ENCODE peak calls at places on chromosomes 3 and 15, in four cellular contexts. One of them, this sample, is unnamed.

GRCh38 chr3:178967184-178967532 is 104.5 kb downstream of the ZMAT3 start:
- DNase-seq in K562: no peak
- DNase-seq in GM12878: no peak
- DNase-seq in HepG2: no peak
- DNase-seq in this sample: no peak

GRCh38 chr3:40877651-40878463 is 321.4 kb upstream of the CTNNB1 start:
- DNase-seq in GM12878: no peak
- DNase-seq in K562: no peak
- DNase-seq in HepG2: peak
- DNase-seq in this sample: no peak

GRCh38 chr3:73624363-73625123 is at the start of gene PDZRN3:
- DNase-seq in GM12878: no peak
- DNase-seq in K562: no peak
- DNase-seq in HepG2: no peak
- DNase-seq in this sample: peak

GRCh38 chr15:49918106-49918505 is 200.9 kb downstream of the ATP8B4 start:
- DNase-seq in GM12878: no peak
- DNase-seq in HepG2: no peak
- DNase-seq in K562: no peak
- DNase-seq in this sample: no peak

GRCh38 chr3:12968541-12968940 is 104.7 kb downstream of the IQSEC1 start:
- DNase-seq in K562: no peak
- DNase-seq in HepG2: no peak
- DNase-seq in GM12878: no peak
- DNase-seq in this sample: no peak

GRCh38 chr3:45923755-45924154 is 19.5 kb upstream of the CXCR6 start:
- DNase-seq in K562: no peak
- DNase-seq in HepG2: no peak
- DNase-seq in GM12878: no peak
- DNase-seq in this sample: no peak

GRCh38 chr3:47014036-47014435 is 34.6 kb downstream of the NBEAL2 start:
- DNase-seq in HepG2: no peak
- DNase-seq in K562: no peak
- DNase-seq in GM12878: no peak
- DNase-seq in this sample: no peak

GRCh38 chr15:31148622-31149505 is 47.3 kb upstream of the TRPM1 start:
- DNase-seq in GM12878: no peak
- DNase-seq in K562: no peak
- DNase-seq in HepG2: no peak
- DNase-seq in this sample: no peak

GRCh38 chr3:195549931-195550519 is 6.9 kb upstream of the PPP1R2 start:
- DNase-seq in GM12878: peak
- DNase-seq in HepG2: peak
- DNase-seq in K562: no peak
- DNase-seq in this sample: no peak

GRCh38 chr15:65263313-65263712 is 23.4 kb downstream of the PARP16 start:
- DNase-seq in GM12878: no peak
- DNase-seq in K562: no peak
- DNase-seq in HepG2: no peak
- DNase-seq in this sample: no peak

GRCh38 chr15:39194431-39194830 is 386.4 kb upstream of the THBS1 start:
- DNase-seq in HepG2: no peak
- DNase-seq in GM12878: no peak
- DNase-seq in K562: no peak
- DNase-seq in this sample: no peak

GRCh38 chr15:74789171-74789627 is 7.3 kb downstream of the CSK start:
- DNase-seq in K562: no peak
- DNase-seq in GM12878: no peak
- DNase-seq in HepG2: no peak
- DNase-seq in this sample: no peak

GRCh38 chr3:37963635-37964034 is 27.0 kb upstream of the VILL start:
- DNase-seq in K562: no peak
- DNase-seq in GM12878: no peak
- DNase-seq in HepG2: no peak
- DNase-seq in this sample: no peak

GRCh38 chr15:80249973-80250372 is 2.0 kb downstream of the CTXND1 start:
- DNase-seq in HepG2: peak
- DNase-seq in GM12878: no peak
- DNase-seq in K562: no peak
- DNase-seq in this sample: no peak

GRCh38 chr3:105327662-105328337 is 38.9 kb upstream of the ALCAM start:
- DNase-seq in K562: no peak
- DNase-seq in HepG2: no peak
- DNase-seq in GM12878: no peak
- DNase-seq in this sample: no peak

GRCh38 chr3:99509224-99509623 is 129.2 kb upstream of the COL8A1 start:
- DNase-seq in GM12878: no peak
- DNase-seq in HepG2: no peak
- DNase-seq in K562: no peak
- DNase-seq in this sample: no peak

GRCh38 chr3:49641921-49642707 is 32.0 kb upstream of the APEH start:
- DNase-seq in HepG2: no peak
- DNase-seq in K562: no peak
- DNase-seq in GM12878: no peak
- DNase-seq in this sample: no peak

GRCh38 chr3:60080648-60081047 is 1030.8 kb upstream of the CFAP20DC start:
- DNase-seq in GM12878: no peak
- DNase-seq in K562: no peak
- DNase-seq in HepG2: no peak
- DNase-seq in this sample: no peak

GRCh38 chr3:48952510-48953118 is 34.0 kb downstream of the ARIH2 start:
- DNase-seq in HepG2: peak
- DNase-seq in GM12878: no peak
- DNase-seq in K562: no peak
- DNase-seq in this sample: peak

GRCh38 chr3:128278761-128279593 is 125.7 kb downstream of the EEFSEC start:
- DNase-seq in HepG2: no peak
- DNase-seq in K562: no peak
- DNase-seq in GM12878: no peak
- DNase-seq in this sample: no peak

GRCh38 chr3:120693439-120694172 is 11.6 kb upstream of the HGD start:
- DNase-seq in HepG2: peak
- DNase-seq in GM12878: no peak
- DNase-seq in K562: no peak
- DNase-seq in this sample: no peak

GRCh38 chr3:185631508-185632206 is 45.6 kb downstream of the SENP2 start:
- DNase-seq in K562: no peak
- DNase-seq in GM12878: no peak
- DNase-seq in HepG2: no peak
- DNase-seq in this sample: no peak

GRCh38 chr15:75891895-75892294 is 11.8 kb upstream of the FBXO22 start:
- DNase-seq in HepG2: peak
- DNase-seq in K562: no peak
- DNase-seq in GM12878: no peak
- DNase-seq in this sample: no peak

GRCh38 chr3:17412950-17413530 is 329.4 kb downstream of the TBC1D5 start:
- DNase-seq in HepG2: peak
- DNase-seq in K562: peak
- DNase-seq in GM12878: peak
- DNase-seq in this sample: peak

GRCh38 chr3:149448331-149448831 is 26.1 kb upstream of the TM4SF4 start:
- DNase-seq in GM12878: no peak
- DNase-seq in HepG2: no peak
- DNase-seq in K562: no peak
- DNase-seq in this sample: no peak

GRCh38 chr15:90558182-90558581 is 28.5 kb downstream of the CRTC3 start:
- DNase-seq in K562: no peak
- DNase-seq in HepG2: peak
- DNase-seq in GM12878: no peak
- DNase-seq in this sample: no peak

GRCh38 chr3:11610044-11610671 is 33.6 kb downstream of the VGLL4 start:
- DNase-seq in HepG2: peak
- DNase-seq in GM12878: no peak
- DNase-seq in K562: no peak
- DNase-seq in this sample: no peak

GRCh38 chr3:158773845-158774542 is 27.9 kb upstream of the MFSD1 start:
- DNase-seq in GM12878: no peak
- DNase-seq in HepG2: no peak
- DNase-seq in K562: no peak
- DNase-seq in this sample: no peak

GRCh38 chr15:96261575-96262034 is 68.9 kb upstream of the NR2F2 start:
- DNase-seq in GM12878: peak
- DNase-seq in K562: peak
- DNase-seq in HepG2: peak
- DNase-seq in this sample: no peak

GRCh38 chr3:72031581-72031980 is 246.6 kb upstream of the PROK2 start:
- DNase-seq in GM12878: no peak
- DNase-seq in K562: no peak
- DNase-seq in HepG2: no peak
- DNase-seq in this sample: no peak

GRCh38 chr15:87322223-87322622 is 934.3 kb downstream of the NTRK3 start:
- DNase-seq in GM12878: no peak
- DNase-seq in HepG2: no peak
- DNase-seq in K562: no peak
- DNase-seq in this sample: no peak

GRCh38 chr15:45914425-45914824 is 279.6 kb downstream of the SQOR start:
- DNase-seq in HepG2: no peak
- DNase-seq in K562: no peak
- DNase-seq in GM12878: no peak
- DNase-seq in this sample: no peak

GRCh38 chr15:52095597-52096262 is 16.8 kb downstream of the BCL2L10 start:
- DNase-seq in HepG2: no peak
- DNase-seq in K562: no peak
- DNase-seq in GM12878: no peak
- DNase-seq in this sample: no peak

GRCh38 chr3:51382076-51382745 is 2.9 kb upstream of the MANF start:
- DNase-seq in HepG2: no peak
- DNase-seq in K562: no peak
- DNase-seq in GM12878: no peak
- DNase-seq in this sample: no peak

GRCh38 chr3:14803101-14803980 is 15.4 kb upstream of the FGD5 start:
- DNase-seq in GM12878: no peak
- DNase-seq in K562: peak
- DNase-seq in HepG2: peak
- DNase-seq in this sample: peak

GRCh38 chr15:50883903-50884302 is 24.6 kb upstream of the AP4E1 start:
- DNase-seq in GM12878: peak
- DNase-seq in HepG2: no peak
- DNase-seq in K562: no peak
- DNase-seq in this sample: no peak

GRCh38 chr15:65248506-65248905 is 37.2 kb upstream of the CILP start:
- DNase-seq in HepG2: no peak
- DNase-seq in K562: no peak
- DNase-seq in GM12878: no peak
- DNase-seq in this sample: no peak

GRCh38 chr15:61036121-61036520 is 193.0 kb downstream of the RORA start:
- DNase-seq in K562: no peak
- DNase-seq in GM12878: no peak
- DNase-seq in HepG2: no peak
- DNase-seq in this sample: no peak

GRCh38 chr15:45200799-45201556 is 13.2 kb upstream of the SHF start:
- DNase-seq in HepG2: peak
- DNase-seq in K562: peak
- DNase-seq in GM12878: peak
- DNase-seq in this sample: peak

GRCh38 chr3:127454051-127454450 is 136.5 kb downstream of the TPRA1 start:
- DNase-seq in K562: no peak
- DNase-seq in GM12878: no peak
- DNase-seq in HepG2: no peak
- DNase-seq in this sample: no peak

DNA sequence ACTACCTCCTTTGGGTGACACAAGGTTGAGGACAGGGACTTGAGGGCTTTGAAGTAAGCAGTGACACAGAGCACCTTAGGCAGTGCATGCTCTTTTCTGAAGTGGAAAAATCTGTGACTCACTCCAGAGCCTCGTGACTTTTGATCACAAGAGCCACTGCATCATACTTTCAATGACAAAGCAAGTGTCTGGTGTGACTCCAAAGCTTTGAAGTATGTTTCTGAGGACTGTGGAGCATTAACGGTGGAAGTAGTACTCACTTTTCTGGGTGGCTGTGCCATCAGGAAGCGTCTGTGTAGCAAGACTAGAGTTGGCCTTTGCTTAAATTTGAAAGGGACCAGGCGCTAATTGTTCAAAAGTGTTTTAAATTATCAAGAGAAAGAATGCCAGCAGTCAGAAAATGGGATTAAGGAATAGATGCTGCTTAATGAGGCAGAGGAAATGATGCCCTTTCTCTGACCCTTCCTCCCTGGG is 210.7 kb upstream of the TRIM42 start:
- DNase-seq in GM12878: no peak
- DNase-seq in K562: no peak
- DNase-seq in HepG2: peak
- DNase-seq in this sample: no peak
- TF ChIP-seq TARDBP in GM12878: no peak
- TF ChIP-seq TARDBP in K562: no peak
- TF ChIP-seq TARDBP in HepG2: no peak
- TF ChIP-seq TARDBP in this sample: no peak

GRCh38 chr3:3281024-3281423 is 101.5 kb upstream of the CRBN start:
- DNase-seq in HepG2: no peak
- DNase-seq in GM12878: no peak
- DNase-seq in K562: no peak
- DNase-seq in this sample: no peak
- TF ChIP-seq TARDBP in HepG2: no peak
- TF ChIP-seq TARDBP in GM12878: no peak
- TF ChIP-seq TARDBP in K562: no peak
- TF ChIP-seq TARDBP in this sample: no peak

GRCh38 chr3:9976736-9977709 is 9.6 kb downstream of the EMC3 start:
- DNase-seq in GM12878: no peak
- DNase-seq in HepG2: peak
- DNase-seq in K562: peak
- DNase-seq in this sample: peak
- TF ChIP-seq TARDBP in GM12878: no peak
- TF ChIP-seq TARDBP in HepG2: no peak
- TF ChIP-seq TARDBP in K562: no peak
- TF ChIP-seq TARDBP in this sample: no peak

DNA sequence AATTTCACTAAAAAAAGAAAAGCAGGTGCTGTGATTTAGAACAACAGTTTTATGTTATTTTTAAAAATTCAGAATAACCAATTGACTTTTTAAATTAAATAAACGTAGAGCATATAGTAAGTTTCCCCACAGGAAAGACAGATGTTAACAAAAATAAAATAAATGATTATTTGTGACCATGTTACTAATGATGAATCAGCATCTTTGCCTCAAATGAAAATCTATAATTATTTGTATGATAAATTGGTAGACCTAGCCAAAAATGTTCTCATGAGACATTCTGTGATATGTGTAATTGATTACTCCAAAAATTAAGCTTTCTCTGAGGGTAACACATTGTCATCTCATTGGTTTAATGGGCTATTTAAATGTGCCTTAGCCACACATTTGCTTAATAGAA is 948.0 kb downstream of the NAALADL2 start:
- DNase-seq in GM12878: no peak
- DNase-seq in HepG2: no peak
- DNase-seq in K562: no peak
- DNase-seq in this sample: no peak
- TF ChIP-seq TARDBP in GM12878: no peak
- TF ChIP-seq TARDBP in HepG2: no peak
- TF ChIP-seq TARDBP in K562: no peak
- TF ChIP-seq TARDBP in this sample: no peak

GRCh38 chr3:192943384-192943783 is 25.7 kb upstream of the MB21D2 start:
- DNase-seq in HepG2: no peak
- DNase-seq in GM12878: no peak
- DNase-seq in K562: no peak
- DNase-seq in this sample: no peak
- TF ChIP-seq TARDBP in HepG2: no peak
- TF ChIP-seq TARDBP in GM12878: no peak
- TF ChIP-seq TARDBP in K562: no peak
- TF ChIP-seq TARDBP in this sample: no peak

GRCh38 chr15:85379403-85380131 is 836 bp upstream of the AKAP13 start:
- DNase-seq in HepG2: no peak
- DNase-seq in K562: no peak
- DNase-seq in GM12878: no peak
- DNase-seq in this sample: no peak
- TF ChIP-seq TARDBP in HepG2: no peak
- TF ChIP-seq TARDBP in K562: no peak
- TF ChIP-seq TARDBP in GM12878: no peak
- TF ChIP-seq TARDBP in this sample: no peak